ENCODE peak calls at places on chromosomes 2 and 18, in nine cellular contexts. M, A, L, Q, S, Y, R, X and C are unnamed samples.

GRCh38 chr2:62099523-62100175 is 96.3 kb upstream of the B3GNT2 start:
- DNase-seq in M (no peak), A (no peak), L (peak; percentile 28), Q (no peak), S (no peak), Y (no peak), R (no peak), X (peak; percentile 44), C (no peak)

GRCh38 chr2:29314816-29315571 is 199.8 kb downstream of the CLIP4 start:
- DNase-seq in M (peak; percentile 64), A (no peak), L (peak; percentile 40), Q (peak; percentile 22), S (peak; percentile 44), Y (no peak), R (peak; percentile 11), X (peak; percentile 37), C (peak; percentile 52)

GRCh38 chr2:143458258-143458954 is 329.2 kb downstream of the ARHGAP15 start:
- DNase-seq in M (no peak), A (no peak), L (no peak), Q (no peak), S (no peak), Y (no peak), R (no peak), X (no peak), C (no peak)

GRCh38 chr18:45771587-45771986 is 47.6 kb downstream of the SLC14A1 start:
- DNase-seq in M (no peak), A (no peak), L (no peak), Q (no peak), S (no peak), Y (no peak), R (no peak), X (no peak), C (no peak)

GRCh38 chr2:152648336-152648735 is 68.9 kb downstream of the PRPF40A start:
- DNase-seq in M (no peak), A (no peak), L (no peak), Q (no peak), S (no peak), Y (peak; percentile 35), R (peak; percentile 29), X (no peak), C (peak; percentile 9)

GRCh38 chr18:32271649-32272324 is 81.9 kb downstream of the MEP1B start:
- DNase-seq in M (no peak), A (peak; percentile 43), L (peak; percentile 23), Q (no peak), S (no peak), Y (peak; percentile 56), R (peak; percentile 77), X (peak; percentile 61), C (peak; percentile 2)

GRCh38 chr2:55419236-55419513 is 481 bp downstream of the CCDC88A start:
- DNase-seq in M (peak; percentile 28), A (peak; percentile 58), L (no peak), Q (no peak), S (peak; percentile 6), Y (peak; percentile 31), R (peak; percentile 59), X (no peak), C (no peak)

GRCh38 chr2:143347303-143347702 is 218.1 kb downstream of the ARHGAP15 start:
- DNase-seq in M (no peak), A (no peak), L (no peak), Q (no peak), S (no peak), Y (no peak), R (no peak), X (no peak), C (peak; percentile 99)

GRCh38 chr2:239361311-239361642 is 39.5 kb downstream of the HDAC4 start:
- DNase-seq in M (no peak), A (no peak), L (no peak), Q (no peak), S (no peak), Y (no peak), R (peak; percentile 39), X (no peak), C (no peak)